ENCODE peak calls at places on chromosome 9, in four cellular contexts. G is H1, S is GM12878, M is K562. K is an unnamed sample.

GRCh38 chr9:14882118-14882517 is 28.1 kb downstream of the FREM1 start:
- DNase-seq in S (no peak), G (no peak), M (no peak), K (peak)

GRCh38 chr9:31520301-31521085 is 864.0 kb upstream of the ACO1 start:
- DNase-seq in M (no peak), G (no peak), S (peak), K (no peak)

GRCh38 chr9:38183994-38184568 is 115.1 kb upstream of the SHB start:
- DNase-seq in S (no peak), M (no peak), G (no peak), K (no peak)

GRCh38 chr9:93089024-93089423 is 7.0 kb upstream of the CARD19 start:
- DNase-seq in S (no peak), G (no peak), M (no peak), K (no peak)

GRCh38 chr9:137456061-137456863 is 2.9 kb downstream of the NSMF start:
- DNase-seq in S (no peak), G (no peak), M (no peak), K (no peak)

GRCh38 chr9:99231708-99232107 is 9.6 kb downstream of the SEC61B start:
- DNase-seq in M (peak), G (peak), S (peak), K (peak)

GRCh38 chr9:4740623-4741364 is at the start of gene AK3:
- DNase-seq in G (peak), S (no peak), M (peak), K (peak)

GRCh38 chr9:136241540-136241939 is 4.1 kb downstream of the QSOX2 start:
- DNase-seq in G (no peak), M (peak), S (no peak), K (no peak)

GRCh38 chr9:110058304-110058953 is 149.5 kb downstream of the C9orf152 start:
- DNase-seq in S (no peak), G (peak), M (no peak), K (peak)

GRCh38 chr9:3758816-3759576 is 233.2 kb upstream of the RFX3 start:
- DNase-seq in M (no peak), S (no peak), G (no peak), K (no peak)

GRCh38 chr9:626591-626990 is 214.9 kb upstream of the DMRT1 start:
- DNase-seq in M (no peak), G (no peak), S (no peak), K (no peak)

GRCh38 chr9:2628926-2629325 is 7.3 kb downstream of the VLDLR start:
- DNase-seq in M (no peak), S (no peak), G (no peak), K (no peak)

GRCh38 chr9:93669116-93669957 is 93.0 kb downstream of the PHF2 start:
- DNase-seq in S (no peak), G (peak), M (no peak), K (no peak)

GRCh38 chr9:37002413-37003217 is 31.5 kb downstream of the PAX5 start:
- DNase-seq in G (no peak), M (no peak), S (no peak), K (no peak)
- TF ChIP-seq EZH2 in G (peak), M (no peak), S (no peak), K (no peak)

DNA sequence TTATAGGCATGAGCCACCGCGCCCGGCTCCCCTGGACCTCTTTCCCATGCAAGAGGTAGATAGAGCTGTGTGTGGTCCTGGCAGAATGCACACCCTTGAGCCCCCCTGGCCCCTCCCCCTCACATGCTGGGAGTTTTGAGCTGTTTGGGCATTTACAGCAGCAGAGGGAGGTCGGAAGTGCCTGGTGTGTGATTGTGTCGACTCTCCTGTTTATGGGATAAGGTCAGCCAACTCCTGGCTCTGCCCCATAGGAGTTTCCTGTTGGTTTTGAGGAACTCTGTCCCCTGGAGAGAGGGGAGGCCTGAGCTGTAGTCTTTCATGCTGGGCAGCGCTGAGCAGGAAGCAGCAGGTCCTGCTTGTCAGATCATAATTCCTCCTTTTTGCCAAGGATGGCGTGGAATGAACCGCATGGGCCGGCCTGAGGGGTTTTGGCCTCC is 6.0 kb downstream of the LRRC8A start:
- DNase-seq in S (no peak), G (peak), M (no peak), K (no peak)
- TF ChIP-seq EP300 in S (no peak), G (no peak), M (no peak), K (no peak)

DNA sequence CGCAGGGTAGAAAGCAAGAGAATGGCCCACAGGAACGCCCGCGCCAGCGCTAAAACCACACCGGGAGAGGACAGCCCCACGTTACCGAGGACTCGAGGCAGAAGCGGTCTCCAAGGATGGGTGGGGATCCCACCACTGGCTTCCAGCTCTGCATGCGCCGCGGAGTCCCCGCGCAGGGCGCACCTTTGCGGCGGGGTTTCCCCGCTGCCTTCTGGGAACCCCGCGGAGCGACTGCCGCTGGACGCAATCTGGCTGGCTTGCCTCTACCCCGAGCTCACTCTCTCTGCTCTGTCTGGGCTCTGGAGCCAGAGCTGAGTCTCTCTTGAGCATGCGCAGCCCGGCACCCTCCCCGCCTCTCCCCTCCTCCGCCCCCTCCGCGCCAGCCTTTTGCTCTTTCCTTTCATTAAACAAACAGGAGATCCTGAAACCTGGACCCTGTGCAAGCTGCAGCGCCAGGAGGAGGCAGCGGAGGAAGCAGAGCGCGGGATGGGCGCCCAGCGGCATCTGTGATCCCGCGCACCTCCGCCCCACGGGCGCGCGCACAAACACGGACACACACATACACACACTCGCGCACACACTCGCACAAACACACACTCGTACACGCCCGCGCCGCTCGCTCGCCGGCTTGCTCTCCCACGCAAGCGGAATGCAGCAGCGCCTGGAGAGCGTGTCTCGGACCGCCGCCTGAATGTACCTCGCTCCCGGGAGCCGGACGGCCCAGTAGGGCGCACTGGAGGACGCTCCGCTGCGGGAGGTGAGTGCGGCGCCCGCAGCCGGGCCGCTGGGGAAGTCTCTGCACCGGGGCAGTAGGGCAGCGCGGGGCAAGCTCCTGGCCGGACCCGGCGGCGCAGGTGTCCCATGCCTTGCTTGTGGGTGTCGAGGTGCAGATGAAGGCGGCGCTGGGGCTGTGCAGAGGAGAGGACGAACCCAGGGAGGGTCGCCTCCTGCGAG is at the start of gene PLPPR1:
- DNase-seq in M (no peak), S (no peak), G (peak), K (peak)
- TF ChIP-seq EZH2 in M (no peak), S (no peak), G (no peak), K (no peak)

GRCh38 chr9:130124471-130124870 is 47.7 kb upstream of the NCS1 start:
- DNase-seq in M (no peak), G (no peak), S (no peak), K (no peak)

GRCh38 chr9:130126721-130127429 is 45.3 kb upstream of the NCS1 start:
- DNase-seq in G (no peak), M (no peak), S (no peak), K (no peak)

GRCh38 chr9:130129425-130130061 is 42.7 kb upstream of the NCS1 start:
- DNase-seq in G (no peak), S (no peak), M (no peak), K (no peak)

GRCh38 chr9:130128251-130128650 is 44.0 kb upstream of the NCS1 start:
- DNase-seq in S (peak), M (no peak), G (no peak), K (no peak)

DNA sequence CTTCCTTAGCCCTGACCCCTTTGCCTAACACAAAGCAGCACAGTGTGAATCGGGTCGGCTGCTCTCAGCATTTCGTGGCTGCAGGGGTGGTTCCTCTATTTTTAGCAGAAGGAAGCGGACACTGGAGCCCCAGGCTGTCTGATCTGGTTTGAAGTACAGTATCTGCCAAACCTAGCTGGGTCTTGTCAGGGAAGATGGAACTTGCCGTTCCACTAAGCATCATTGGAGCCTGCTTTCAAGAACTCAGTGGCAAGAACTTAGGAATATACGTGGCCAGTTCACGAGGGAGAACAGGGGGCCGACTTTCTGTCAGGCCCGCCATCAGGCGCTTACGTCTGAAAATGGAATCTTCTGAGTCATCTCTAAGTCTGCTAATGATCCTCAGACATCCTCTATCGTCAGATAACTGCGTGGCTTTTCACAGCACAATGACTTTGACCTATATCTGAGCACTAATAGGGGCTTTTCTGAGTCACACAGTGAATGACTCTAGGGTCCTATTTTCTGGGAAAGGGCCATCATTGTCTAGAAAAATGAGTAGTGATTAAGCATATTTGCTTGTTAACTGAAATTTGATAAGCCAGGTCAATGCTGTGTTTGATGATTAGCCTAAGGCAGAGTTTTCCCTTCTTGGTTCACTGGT is 43.3 kb upstream of the NCS1 start:
- DNase-seq in S (peak), G (no peak), M (no peak), K (no peak)
- TF ChIP-seq EP300 in S (peak), G (no peak), M (no peak), K (no peak)

DNA sequence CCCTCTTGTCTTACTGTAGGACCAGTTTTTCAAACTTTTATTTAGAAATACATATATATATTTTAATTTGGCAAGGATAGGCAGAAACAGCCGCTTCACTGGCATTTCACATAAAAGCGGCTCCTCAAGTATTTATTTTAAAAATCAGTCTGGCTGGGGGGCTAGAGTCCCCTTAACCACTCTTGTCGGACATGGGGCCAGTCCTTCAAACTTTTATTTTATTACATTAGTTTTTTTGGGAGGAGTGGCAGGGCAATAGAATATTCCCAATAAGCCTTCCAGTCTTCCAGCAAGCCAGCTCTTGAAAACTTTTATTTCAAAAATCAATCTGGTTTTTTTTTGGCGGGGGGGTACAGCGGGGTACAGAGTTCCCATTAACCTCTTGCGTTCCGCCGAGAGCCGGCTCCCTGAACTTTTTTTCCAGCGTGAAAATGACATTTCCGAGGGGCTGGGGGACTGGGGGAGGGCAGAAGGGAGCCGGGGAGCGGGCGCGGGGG is 641 bp upstream of the ZNF618 start:
- DNase-seq in M (no peak), S (no peak), G (no peak), K (no peak)
- TF ChIP-seq EZH2 in M (no peak), S (no peak), G (no peak), K (no peak)

DNA sequence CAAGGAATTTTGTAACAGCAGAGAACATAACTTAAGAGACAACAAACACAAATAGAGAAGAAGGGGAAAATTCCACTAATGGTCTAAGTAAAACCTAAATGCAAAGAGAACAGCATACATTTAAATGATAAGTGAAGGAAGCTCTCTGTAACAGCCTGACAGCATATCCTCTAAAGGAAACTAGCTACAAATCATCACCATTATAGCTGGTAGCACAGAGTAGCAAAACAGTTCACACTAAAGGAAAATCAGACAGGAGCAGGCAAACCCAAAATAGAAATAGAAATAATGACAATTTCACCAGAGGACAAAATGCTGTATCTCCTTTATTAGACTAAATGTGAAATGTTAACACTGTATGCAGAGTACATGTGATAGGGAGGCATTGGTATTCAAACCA is 532.8 kb downstream of the PTPRD start:
- DNase-seq in S (no peak), G (no peak), M (no peak), K (no peak)
- TF ChIP-seq EP300 in S (no peak), G (no peak), M (no peak), K (no peak)

DNA sequence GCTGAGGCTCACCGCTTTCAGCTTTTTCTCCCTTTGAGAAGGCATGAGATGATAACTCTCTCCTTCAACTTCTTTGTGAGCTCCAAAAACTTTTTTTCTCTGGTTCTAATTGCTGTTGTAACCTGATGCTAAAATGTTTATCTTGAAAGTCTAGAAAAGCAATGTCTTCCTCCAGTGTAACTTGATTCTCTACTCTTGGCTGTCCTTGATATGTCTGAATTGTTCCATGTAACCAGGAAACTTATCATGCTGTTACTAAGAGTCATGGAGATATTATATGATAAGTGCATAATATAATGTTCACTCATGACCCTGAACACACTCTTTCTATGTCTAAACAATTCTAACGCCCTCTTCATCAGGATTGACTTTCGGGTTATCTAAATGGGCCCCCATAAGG is 128.0 kb upstream of the ABCA1 start:
- DNase-seq in S (no peak), M (no peak), G (no peak), K (no peak)
- TF ChIP-seq EZH2 in S (no peak), M (no peak), G (no peak), K (no peak)

DNA sequence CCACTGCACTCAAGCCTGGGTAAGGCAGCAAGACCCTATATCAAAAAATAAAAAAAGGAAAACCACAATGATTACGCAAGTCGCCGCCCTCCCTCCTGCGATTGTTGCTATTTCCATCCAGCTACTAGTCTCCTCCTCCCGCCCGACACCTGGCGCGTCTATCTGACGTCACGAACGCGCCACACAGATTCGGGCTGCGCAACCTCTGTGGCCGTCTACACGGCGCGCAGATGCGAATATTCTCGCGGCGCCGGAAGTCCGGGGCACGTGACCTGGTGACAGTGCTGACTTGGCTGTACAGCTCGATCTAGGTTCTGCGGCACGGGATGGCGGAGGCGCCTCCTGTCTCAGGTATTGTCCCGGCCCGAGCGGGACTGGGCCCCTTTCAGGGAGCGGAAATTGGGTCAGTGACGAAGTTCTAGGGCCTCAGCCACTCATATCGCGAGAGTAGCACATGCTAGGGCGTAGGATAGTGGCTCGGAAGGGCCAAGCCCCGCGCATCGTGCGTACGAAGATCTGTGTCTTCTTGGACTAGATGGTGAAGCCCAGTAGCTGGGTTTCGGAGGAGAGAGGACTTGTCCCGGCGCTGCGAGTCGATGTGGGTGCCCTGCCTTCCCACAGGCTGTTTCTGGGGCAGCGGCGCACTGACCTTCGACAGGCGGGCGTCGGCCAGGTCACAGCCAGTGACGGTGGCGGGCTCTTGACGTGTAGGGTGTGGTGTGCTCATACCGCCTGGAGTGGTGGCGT is at the start of gene NFX1:
- DNase-seq in M (peak), S (peak), G (peak), K (peak)
- TF ChIP-seq EP300 in M (peak), S (no peak), G (no peak), K (peak)

GRCh38 chr9:124015091-124015660 is 3.6 kb downstream of the LHX2 start:
- DNase-seq in S (no peak), M (no peak), G (peak), K (no peak)

GRCh38 chr9:124015661-124016131 is 4.1 kb downstream of the LHX2 start:
- DNase-seq in G (peak), S (no peak), M (no peak), K (no peak)

GRCh38 chr9:124017064-124017928 is 5.7 kb downstream of the LHX2 start:
- DNase-seq in M (no peak), S (no peak), G (peak), K (no peak)

GRCh38 chr9:124017929-124018730 is 6.6 kb downstream of the LHX2 start:
- DNase-seq in G (peak), S (no peak), M (no peak), K (no peak)

DNA sequence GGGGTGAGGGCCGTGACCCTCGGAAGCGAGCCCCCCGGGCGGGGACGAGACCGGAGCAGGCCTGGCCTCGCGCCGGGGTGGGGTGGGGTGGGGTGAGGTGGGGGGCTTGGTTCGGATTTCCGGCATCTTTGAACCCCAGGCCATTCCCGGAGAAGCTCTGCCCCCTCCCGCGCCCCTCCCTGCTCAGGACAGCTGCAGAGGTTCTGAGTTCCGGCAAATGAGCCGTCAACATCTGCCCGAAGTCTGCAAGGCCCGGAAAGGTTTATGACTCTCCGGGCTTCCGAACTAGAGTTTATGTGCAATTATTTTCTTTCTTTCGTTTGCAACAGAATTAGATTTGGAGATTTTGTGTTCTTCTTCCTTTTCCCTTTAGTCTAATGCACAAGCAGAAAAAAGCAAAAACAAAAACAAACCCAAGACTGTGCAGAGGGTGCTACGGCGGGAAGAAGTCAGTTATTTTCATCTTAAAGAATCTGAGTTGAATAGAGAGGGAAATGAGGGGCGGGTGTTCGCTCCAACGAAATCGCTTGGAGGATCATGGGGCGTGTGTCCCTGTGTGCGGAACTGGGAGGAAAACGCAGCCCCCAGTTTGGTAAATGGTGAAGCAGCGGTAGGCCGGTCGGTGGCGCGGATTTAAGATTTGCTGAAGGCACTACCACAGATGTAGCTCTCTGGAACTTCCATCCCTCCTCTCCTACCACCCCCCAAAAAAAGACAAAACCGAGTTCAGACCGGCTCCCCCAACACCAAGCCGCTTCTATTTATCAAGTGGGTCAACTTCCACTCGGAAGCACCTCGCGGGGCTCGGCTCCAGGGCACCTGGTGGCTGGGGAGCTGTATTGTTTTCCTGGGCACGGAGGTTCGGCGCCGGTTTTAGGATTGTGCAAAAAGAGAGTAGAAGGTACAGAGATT is 4.8 kb downstream of the LHX2 start:
- DNase-seq in S (no peak), M (no peak), G (peak), K (no peak)
- TF ChIP-seq EZH2 in S (peak), M (no peak), G (no peak), K (peak)

K was measured in HepG2.